ENCODE peak calls at places on chromosomes 7 and 10, in four cellular contexts. K is adipocyte, B is HT-29, C is DMS53. J is an unnamed sample.

GRCh38 chr10:102225646-102226541 is at the start of gene ELOVL3:
- DNase-seq in C (peak; percentile 94), K (peak; percentile 97), B (peak; percentile 94), J (peak; percentile 24)

GRCh38 chr7:73891178-73891885 is 30.4 kb downstream of the TMEM270 start:
- DNase-seq in B (peak; percentile 46), C (no peak), K (no peak), J (no peak)

GRCh38 chr10:96276831-96277230 is 5.5 kb upstream of the BLNK start:
- DNase-seq in B (no peak), C (no peak), K (no peak), J (peak; percentile 6)

GRCh38 chr10:65194555-65194954 is 1673.4 kb downstream of the REEP3 start:
- DNase-seq in C (no peak), B (no peak), K (no peak), J (no peak)

GRCh38 chr7:102874166-102874829 is 38.5 kb upstream of the LRRC17 start:
- DNase-seq in B (peak; percentile 83), C (peak; percentile 18), K (peak; percentile 54), J (peak; percentile 90)

GRCh38 chr7:35374858-35375257 is 121.0 kb upstream of the TBX20 start:
- DNase-seq in K (no peak), C (no peak), B (no peak), J (no peak)

GRCh38 chr10:27241640-27242472 is 1.3 kb upstream of the ACBD5 start:
- DNase-seq in B (peak; percentile 96), K (peak; percentile 98), C (peak; percentile 99), J (peak; percentile 96)

GRCh38 chr10:23058366-23058765 is 37.0 kb upstream of the MSRB2 start:
- DNase-seq in K (no peak), C (no peak), B (no peak), J (no peak)

GRCh38 chr7:28955356-28955722 is 2.8 kb downstream of the TRIL start:
- DNase-seq in C (no peak), B (no peak), K (no peak), J (no peak)

GRCh38 chr10:109933984-109934565 is 10.8 kb upstream of the XPNPEP1 start:
- DNase-seq in K (no peak), B (no peak), C (peak; percentile 6), J (no peak)

GRCh38 chr7:106050002-106050742 is 61.9 kb downstream of the SYPL1 start:
- DNase-seq in C (peak; percentile 27), K (peak; percentile 78), B (peak; percentile 36), J (peak; percentile 60)

GRCh38 chr7:12161146-12161545 is 49.9 kb upstream of the TMEM106B start:
- DNase-seq in B (no peak), K (no peak), C (no peak), J (no peak)